ENCODE peak calls at places on chromosomes 4 and X, in seven cellular contexts. X, F, R, N, U, O and V are unnamed samples.

GRCh38 chrX:19824603-19825002 is 62.8 kb downstream of the SH3KBP1 start:
- DNase-seq in U (peak), N (no peak), R (no peak), O (no peak), F (no peak), X (no peak), V (no peak)

GRCh38 chr4:15836362-15836761 is 58.2 kb downstream of the CD38 start:
- DNase-seq in F (no peak), O (no peak), R (no peak), U (no peak), X (no peak), N (no peak), V (no peak)

GRCh38 chr4:103996059-103996458 is 276.3 kb upstream of the TACR3 start:
- DNase-seq in R (no peak), F (peak), X (no peak), N (no peak), U (no peak), O (peak), V (no peak)

GRCh38 chrX:133171962-133172708 is 46.0 kb downstream of the TFDP3 start:
- DNase-seq in R (no peak), N (no peak), F (no peak), U (no peak), O (peak), X (no peak), V (no peak)

GRCh38 chrX:77719388-77719787 is 66.6 kb downstream of the ATRX start:
- DNase-seq in O (no peak), N (no peak), X (no peak), U (no peak), F (no peak), R (no peak), V (no peak)

GRCh38 chr4:139208404-139208945 is 31.5 kb upstream of the ELF2 start:
- DNase-seq in X (no peak), R (no peak), F (no peak), O (no peak), N (no peak), U (no peak), V (peak)

GRCh38 chr4:5932021-5932553 is 39.2 kb upstream of the CRMP1 start:
- DNase-seq in O (no peak), N (no peak), U (no peak), R (no peak), X (no peak), F (no peak), V (no peak)

GRCh38 chrX:27998666-27999065 is 17.4 kb upstream of the DCAF8L1 start:
- DNase-seq in F (no peak), R (no peak), X (no peak), U (no peak), N (no peak), O (no peak), V (no peak)

GRCh38 chrX:104315555-104315954 is 60.8 kb upstream of the ESX1 start:
- DNase-seq in N (no peak), O (no peak), F (no peak), U (no peak), X (no peak), R (no peak), V (no peak)